ENCODE peak calls at places on chromosome 1, in nine cellular contexts. F is CD8-positive, alpha-beta T cell; O is small intestine; Z is right cardiac atrium; D is effector memory CD4-positive, alpha-beta T cell; E is psoas muscle; J is GM23248; I is spleen; L is CD8-positive, alpha-beta memory T cell. K is an unnamed sample.

GRCh38 chr1:36446261-36446660 is 4.0 kb downstream of the OSCP1 start:
- DNase-seq in F (no peak), O (no peak), Z (no peak), D (no peak), E (no peak), J (no peak), I (peak; percentile 54), L (no peak), K (no peak)

GRCh38 chr1:232327296-232327695 is 302.6 kb downstream of the SIPA1L2 start:
- DNase-seq in F (no peak), O (no peak), Z (no peak), D (no peak), E (no peak), J (no peak), I (no peak), L (no peak), K (no peak)

GRCh38 chr1:206631085-206631509 is 4.2 kb upstream of the DYRK3 start:
- DNase-seq in F (no peak), O (peak; percentile 51), Z (peak; percentile 83), D (no peak), E (peak; percentile 53), J (peak; percentile 78), I (no peak), L (no peak), K (peak; percentile 83)

GRCh38 chr1:99820546-99820945 is 29.6 kb upstream of the AGL start:
- DNase-seq in F (no peak), O (peak; percentile 19), Z (no peak), D (no peak), E (no peak), J (no peak), I (no peak), L (no peak), K (no peak)

GRCh38 chr1:229716064-229716463 is 90.0 kb downstream of the URB2 start:
- DNase-seq in F (no peak), O (no peak), Z (no peak), D (no peak), E (no peak), J (no peak), I (no peak), L (no peak), K (no peak)

GRCh38 chr1:33612877-33613487 is 140.5 kb downstream of the ZSCAN20 start:
- DNase-seq in F (peak; percentile 21), O (peak; percentile 67), Z (peak; percentile 82), D (no peak), E (no peak), J (peak; percentile 80), I (no peak), L (no peak), K (no peak)

GRCh38 chr1:205927676-205928075 is 15.6 kb downstream of the SLC26A9 start:
- DNase-seq in F (no peak), O (no peak), Z (no peak), D (no peak), E (no peak), J (no peak), I (peak; percentile 65), L (no peak), K (no peak)

GRCh38 chr1:76314730-76315129 is 240.2 kb downstream of the ST6GALNAC3 start:
- DNase-seq in F (no peak), O (no peak), Z (no peak), D (no peak), E (no peak), J (no peak), I (no peak), L (no peak), K (no peak)

GRCh38 chr1:97082160-97082848 is 360.7 kb downstream of the PTBP2 start:
- DNase-seq in F (no peak), O (no peak), Z (no peak), D (no peak), E (no peak), J (no peak), I (no peak), L (no peak), K (no peak)

GRCh38 chr1:209875510-209875909 is 47.7 kb downstream of the UTP25 start:
- DNase-seq in F (no peak), O (peak; percentile 32), Z (no peak), D (no peak), E (no peak), J (peak; percentile 70), I (no peak), L (no peak), K (no peak)

GRCh38 chr1:4019606-4020331 is 119.7 kb upstream of the C1orf174 start:
- DNase-seq in F (no peak), O (no peak), Z (no peak), D (no peak), E (no peak), J (no peak), I (peak; percentile 54), L (no peak), K (no peak)

GRCh38 chr1:61224609-61225008 is 142.2 kb downstream of the NFIA start:
- DNase-seq in F (no peak), O (peak; percentile 6), Z (no peak), D (no peak), E (no peak), J (no peak), I (no peak), L (no peak), K (no peak)

GRCh38 chr1:172929006-172929405 is 121.7 kb downstream of the TNFSF18 start:
- DNase-seq in F (no peak), O (no peak), Z (no peak), D (no peak), E (no peak), J (peak; percentile 60), I (no peak), L (no peak), K (no peak)

GRCh38 chr1:52476943-52477342 is 72.5 kb downstream of the PRPF38A start:
- DNase-seq in F (no peak), O (no peak), Z (no peak), D (no peak), E (no peak), J (no peak), I (no peak), L (no peak), K (no peak)

GRCh38 chr1:19429611-19430010 is 55.7 kb downstream of the CAPZB start:
- DNase-seq in F (no peak), O (no peak), Z (no peak), D (no peak), E (no peak), J (peak; percentile 45), I (no peak), L (no peak), K (no peak)

GRCh38 chr1:19432943-19433609 is 52.3 kb downstream of the CAPZB start:
- DNase-seq in F (no peak), O (no peak), Z (no peak), D (no peak), E (no peak), J (peak; percentile 51), I (no peak), L (no peak), K (no peak)

GRCh38 chr1:19433610-19433999 is 51.7 kb downstream of the CAPZB start:
- DNase-seq in F (no peak), O (no peak), Z (no peak), D (no peak), E (no peak), J (peak; percentile 49), I (no peak), L (no peak), K (no peak)

GRCh38 chr1:19427087-19427781 is 58.1 kb downstream of the CAPZB start:
- DNase-seq in F (no peak), O (no peak), Z (no peak), D (no peak), E (no peak), J (peak; percentile 80), I (no peak), L (no peak), K (no peak)

DNA sequence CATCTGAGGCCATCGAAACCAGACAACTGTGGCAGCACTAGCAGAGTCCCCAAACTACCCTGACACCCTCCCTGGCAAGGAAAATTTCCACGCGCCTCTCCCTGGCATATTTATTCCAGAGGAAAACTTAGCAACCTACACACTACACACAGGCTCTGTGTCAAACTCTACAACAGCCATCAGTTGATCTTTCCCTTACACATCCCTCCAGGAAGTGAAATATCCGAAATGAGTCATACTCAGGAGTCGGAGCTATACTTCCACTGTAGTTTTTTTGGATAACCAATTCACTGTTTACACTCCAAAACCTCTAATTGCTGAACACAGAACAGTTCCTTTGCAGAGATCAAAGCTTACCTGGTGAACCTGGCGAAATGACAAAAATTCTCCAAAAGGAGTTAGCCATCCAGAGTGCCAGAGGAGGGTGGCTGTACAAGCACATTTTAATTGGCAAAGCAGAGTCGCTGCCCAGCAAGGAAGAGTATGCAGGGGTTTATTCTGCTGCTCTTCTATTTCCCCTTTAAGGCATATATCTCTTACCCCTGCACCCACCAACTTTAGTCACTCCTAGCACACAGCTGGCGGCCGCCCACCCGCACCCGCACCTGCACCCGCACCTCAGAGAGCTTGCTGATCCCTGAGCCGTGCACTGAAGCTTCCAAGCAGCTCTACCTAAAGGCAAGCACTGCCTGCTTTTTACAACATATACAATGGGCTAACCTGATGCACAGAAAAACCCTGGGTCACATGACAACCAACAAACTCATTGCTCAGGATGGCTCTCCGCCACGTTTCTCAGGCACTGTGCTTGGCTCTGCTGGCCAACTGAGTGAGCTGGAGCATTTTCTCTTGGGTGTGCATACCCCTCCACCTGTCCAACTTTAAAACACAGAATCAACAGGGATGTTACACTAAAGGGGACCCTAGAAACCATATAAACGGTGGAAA is 54.9 kb downstream of the CAPZB start:
- DNase-seq in F (no peak), O (peak; percentile 69), Z (no peak), D (no peak), E (no peak), J (peak; percentile 85), I (no peak), L (no peak), K (no peak)
- H3K4me1 ChIP-seq in F (peaks cover 84% of the 10 kb centered on the region), O (peaks cover 37% of the 10 kb centered on the region), Z (peaks cover 41% of the 10 kb centered on the region), D (peaks cover 39% of the 10 kb centered on the region), E (peaks cover 96% of the 10 kb centered on the region), J (peaks cover 85% of the 10 kb centered on the region), I (peaks cover 62% of the 10 kb centered on the region), L (peaks cover 84% of the 10 kb centered on the region), K (peaks cover 91% of the 10 kb centered on the region)

DNA sequence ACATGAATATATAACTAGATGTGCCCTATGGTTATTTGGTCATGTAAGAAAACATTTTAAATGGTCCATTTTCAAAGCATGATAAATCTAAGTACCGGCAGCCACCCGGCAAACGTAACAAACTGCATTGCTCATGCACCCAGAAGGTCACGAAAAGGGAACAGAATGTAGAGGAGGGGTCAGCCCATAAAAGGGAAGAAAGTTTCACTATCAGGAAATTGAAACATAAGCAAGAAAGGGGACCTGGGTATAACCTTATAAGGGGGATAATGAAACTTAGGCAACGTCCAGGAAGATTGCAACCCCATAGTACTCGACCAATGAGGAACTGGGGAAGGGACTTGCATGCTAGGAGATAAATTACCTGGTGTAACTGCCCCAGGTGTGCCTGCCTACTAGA is 421.2 kb upstream of the ZRANB2 start:
- DNase-seq in F (no peak), O (no peak), Z (no peak), D (no peak), E (no peak), J (no peak), I (no peak), L (no peak), K (no peak)
- H3K4me1 ChIP-seq in F (no peaks in the 10 kb centered on the region), O (no peaks in the 10 kb centered on the region), Z (no peaks in the 10 kb centered on the region), D (no peaks in the 10 kb centered on the region), E (no peaks in the 10 kb centered on the region), J (no peaks in the 10 kb centered on the region), I (no peaks in the 10 kb centered on the region), L (no peaks in the 10 kb centered on the region), K (no peaks in the 10 kb centered on the region)

GRCh38 chr1:247294282-247294681 is 37.4 kb downstream of the ZNF496 start:
- DNase-seq in F (no peak), O (no peak), Z (no peak), D (no peak), E (no peak), J (peak; percentile 86), I (no peak), L (no peak), K (no peak)
- H3K4me1 ChIP-seq in F (peaks cover 13% of the 10 kb centered on the region), O (no peaks in the 10 kb centered on the region), Z (no peaks in the 10 kb centered on the region), D (no peaks in the 10 kb centered on the region), E (no peaks in the 10 kb centered on the region), J (peaks cover 18% of the 10 kb centered on the region), I (no peaks in the 10 kb centered on the region), L (no peaks in the 10 kb centered on the region), K (no peaks in the 10 kb centered on the region)

GRCh38 chr1:168083456-168084325 is 53.0 kb downstream of the GPR161 start:
- DNase-seq in F (no peak), O (no peak), Z (peak; percentile 28), D (no peak), E (no peak), J (no peak), I (no peak), L (no peak), K (no peak)
- H3K4me1 ChIP-seq in F (no peaks in the 10 kb centered on the region), O (no peaks in the 10 kb centered on the region), Z (peaks cover 11% of the 10 kb centered on the region), D (no peaks in the 10 kb centered on the region), E (peaks cover 12% of the 10 kb centered on the region), J (peaks cover 33% of the 10 kb centered on the region), I (no peaks in the 10 kb centered on the region), L (no peaks in the 10 kb centered on the region), K (peaks cover 41% of the 10 kb centered on the region)

K was measured in heart left ventricle.